ENCODE peak calls at places on chromosomes 11 and 22, in nine cellular contexts. Q, C, H, O, U, D, E, A and X are unnamed samples.

GRCh38 chr11:35404397-35404775 is 15.0 kb downstream of the SLC1A2 start:
- DNase-seq in E (peak), C (no peak), O (no peak), Q (no peak), A (no peak), U (no peak), D (peak), H (no peak), X (no peak)

GRCh38 chr11:8261316-8261715 is 2.4 kb downstream of the LMO1 start:
- DNase-seq in U (no peak), Q (no peak), H (no peak), D (no peak), O (peak), E (no peak), C (no peak), A (no peak), X (no peak)

GRCh38 chr11:100593321-100593720 is 93.8 kb upstream of the ARHGAP42 start:
- DNase-seq in Q (no peak), D (no peak), E (no peak), C (no peak), U (no peak), O (no peak), A (no peak), H (no peak), X (no peak)

GRCh38 chr11:1120532-1121342 is 37.0 kb upstream of the MUC5AC start:
- DNase-seq in Q (no peak), U (no peak), H (no peak), C (no peak), O (no peak), D (peak), E (no peak), A (no peak), X (no peak)

GRCh38 chr22:21754523-21755128 is 19.0 kb upstream of the YPEL1 start:
- DNase-seq in C (no peak), A (no peak), E (no peak), D (peak), O (no peak), H (no peak), U (no peak), Q (no peak), X (no peak)

GRCh38 chr22:20905415-20906386 is 11.5 kb upstream of the CRKL start:
- DNase-seq in D (no peak), E (no peak), H (no peak), A (no peak), Q (no peak), C (no peak), O (no peak), U (no peak), X (no peak)

GRCh38 chr22:40021401-40022000 is 26.7 kb downstream of the FAM83F start:
- DNase-seq in H (no peak), C (no peak), A (peak), U (no peak), Q (peak), O (no peak), D (no peak), E (no peak), X (no peak)

GRCh38 chr11:65493367-65494176 is 5.3 kb upstream of the MALAT1 start:
- DNase-seq in E (no peak), C (peak), H (no peak), Q (no peak), O (no peak), D (peak), U (no peak), A (no peak), X (no peak)

GRCh38 chr22:22348815-22349454 is 104.3 kb downstream of the VPREB1 start:
- DNase-seq in A (no peak), U (no peak), E (no peak), Q (no peak), D (no peak), O (no peak), H (no peak), C (no peak), X (no peak)

GRCh38 chr11:30041171-30041570 is 24.3 kb upstream of the KCNA4 start:
- DNase-seq in U (no peak), H (no peak), C (no peak), E (no peak), A (no peak), O (no peak), D (no peak), Q (no peak), X (no peak)

GRCh38 chr11:128669491-128669890 is 24.4 kb upstream of the FLI1 start:
- DNase-seq in C (no peak), E (no peak), O (no peak), U (no peak), D (no peak), Q (no peak), H (no peak), A (no peak), X (no peak)

GRCh38 chr11:68153742-68154141 is 32.6 kb upstream of the CHKA start:
- DNase-seq in E (no peak), C (no peak), A (no peak), O (no peak), H (no peak), Q (no peak), U (no peak), D (no peak), X (no peak)

GRCh38 chr11:108818971-108819370 is 154.1 kb downstream of the DDX10 start:
- DNase-seq in O (no peak), H (no peak), Q (no peak), E (no peak), A (no peak), C (no peak), D (no peak), U (no peak), X (no peak)

GRCh38 chr22:46732041-46732379 is 6.0 kb downstream of the CERK start:
- DNase-seq in E (no peak), D (no peak), O (no peak), A (no peak), U (no peak), C (no peak), H (no peak), Q (no peak), X (no peak)

GRCh38 chr22:44724859-44725258 is 22.9 kb downstream of the PRR5 start:
- DNase-seq in U (no peak), H (no peak), Q (no peak), E (no peak), C (no peak), O (no peak), D (no peak), A (no peak), X (no peak)

GRCh38 chr11:105368711-105369110 is 229.1 kb upstream of the CARD18 start:
- DNase-seq in E (no peak), U (no peak), C (no peak), A (no peak), O (no peak), D (no peak), Q (no peak), H (no peak), X (no peak)

GRCh38 chr22:37526376-37526775 is 7.2 kb upstream of the CARD10 start:
- DNase-seq in H (no peak), U (no peak), E (no peak), A (no peak), O (no peak), Q (no peak), D (no peak), C (no peak), X (no peak)

GRCh38 chr11:67613960-67614715 is 7.4 kb downstream of the NDUFV1 start:
- DNase-seq in H (peak), U (peak), C (no peak), O (peak), A (no peak), Q (peak), E (peak), D (peak), X (peak)

GRCh38 chr11:70120674-70121073 is 42.6 kb downstream of the ANO1 start:
- DNase-seq in H (no peak), C (no peak), D (no peak), E (no peak), U (no peak), Q (no peak), A (no peak), O (no peak), X (no peak)

GRCh38 chr11:75350743-75351540 is 519 bp downstream of the ARRB1 start:
- DNase-seq in U (no peak), E (peak), O (no peak), A (no peak), Q (peak), H (peak), D (peak), C (no peak), X (no peak)

GRCh38 chr11:26187639-26188038 is 144.3 kb upstream of the ANO3 start:
- DNase-seq in Q (no peak), C (peak), D (no peak), A (no peak), E (no peak), O (no peak), U (no peak), H (no peak), X (no peak)

GRCh38 chr22:29078869-29079207 is 6.0 kb downstream of the KREMEN1 start:
- DNase-seq in O (no peak), A (no peak), C (no peak), E (no peak), U (no peak), Q (no peak), D (no peak), H (no peak), X (no peak)

GRCh38 chr11:47270331-47271271 is 668 bp downstream of the MADD start:
- DNase-seq in Q (peak), A (no peak), C (no peak), D (peak), H (peak), O (no peak), U (no peak), E (no peak), X (peak)

GRCh38 chr11:47899801-47900200 is 51.7 kb upstream of the NUP160 start:
- DNase-seq in U (no peak), Q (no peak), H (no peak), D (no peak), E (no peak), O (no peak), A (no peak), C (no peak), X (no peak)

GRCh38 chr11:474914-475506 is 24.9 kb downstream of the PTDSS2 start:
- DNase-seq in Q (no peak), O (no peak), D (peak), E (no peak), H (no peak), C (no peak), U (no peak), A (no peak), X (no peak)